ENCODE peak calls at places on chromosomes 1 and 21, in five cellular contexts. One of them, this sample, is unnamed.
A peak's percentile ranks its signal among the peaks of the same experiment; 100 is the strongest.

GRCh38 chr1:198880818-198881597 is 242.2 kb downstream of the PTPRC start:
- DNase-seq in GM12865: no peak
- DNase-seq in kidney epithelial cell: peak; percentile 74
- DNase-seq in MM.1S: no peak
- DNase-seq in AG10803: peak; percentile 94
- DNase-seq in this sample: no peak

GRCh38 chr1:64124751-64125445 is 78.5 kb upstream of the UBE2U start:
- DNase-seq in GM12865: no peak
- DNase-seq in kidney epithelial cell: no peak
- DNase-seq in MM.1S: no peak
- DNase-seq in AG10803: peak; percentile 33
- DNase-seq in this sample: no peak

GRCh38 chr1:8348777-8349472 is 31.0 kb downstream of the SLC45A1 start:
- DNase-seq in GM12865: peak; percentile 72
- DNase-seq in kidney epithelial cell: no peak
- DNase-seq in MM.1S: peak; percentile 38
- DNase-seq in AG10803: peak; percentile 53
- DNase-seq in this sample: peak; percentile 89

GRCh38 chr1:229121845-229122436 is 149.0 kb upstream of the RAB4A start:
- DNase-seq in GM12865: no peak
- DNase-seq in kidney epithelial cell: no peak
- DNase-seq in MM.1S: no peak
- DNase-seq in AG10803: no peak
- DNase-seq in this sample: no peak

GRCh38 chr1:164804366-164804765 is 245.4 kb downstream of the PBX1 start:
- DNase-seq in GM12865: no peak
- DNase-seq in kidney epithelial cell: no peak
- DNase-seq in MM.1S: no peak
- DNase-seq in AG10803: no peak
- DNase-seq in this sample: no peak

GRCh38 chr1:175839678-175840669 is 96.6 kb upstream of the TNR start:
- DNase-seq in GM12865: no peak
- DNase-seq in kidney epithelial cell: no peak
- DNase-seq in MM.1S: no peak
- DNase-seq in AG10803: no peak
- DNase-seq in this sample: no peak

GRCh38 chr1:116078699-116079223 is 32.4 kb upstream of the MAB21L3 start:
- DNase-seq in GM12865: no peak
- DNase-seq in kidney epithelial cell: no peak
- DNase-seq in MM.1S: no peak
- DNase-seq in AG10803: no peak
- DNase-seq in this sample: no peak

GRCh38 chr1:208273386-208274021 is 29.3 kb upstream of the PLXNA2 start:
- DNase-seq in GM12865: no peak
- DNase-seq in kidney epithelial cell: no peak
- DNase-seq in MM.1S: no peak
- DNase-seq in AG10803: no peak
- DNase-seq in this sample: no peak

GRCh38 chr1:54297596-54298283 is 97.8 kb downstream of the MRPL37 start:
- DNase-seq in GM12865: no peak
- DNase-seq in kidney epithelial cell: no peak
- DNase-seq in MM.1S: no peak
- DNase-seq in AG10803: peak; percentile 40
- DNase-seq in this sample: no peak

GRCh38 chr1:211639500-211640361 is 35.7 kb downstream of the NEK2 start:
- DNase-seq in GM12865: no peak
- DNase-seq in kidney epithelial cell: peak; percentile 67
- DNase-seq in MM.1S: no peak
- DNase-seq in AG10803: peak; percentile 88
- DNase-seq in this sample: no peak

GRCh38 chr21:29487154-29487553 is 188.4 kb downstream of the BACH1 start:
- DNase-seq in GM12865: no peak
- DNase-seq in kidney epithelial cell: no peak
- DNase-seq in MM.1S: no peak
- DNase-seq in AG10803: no peak
- DNase-seq in this sample: no peak

GRCh38 chr1:10941891-10942541 is 70.4 kb upstream of the TARDBP start:
- DNase-seq in GM12865: peak; percentile 46
- DNase-seq in kidney epithelial cell: no peak
- DNase-seq in MM.1S: peak; percentile 20
- DNase-seq in AG10803: peak; percentile 57
- DNase-seq in this sample: peak; percentile 83

GRCh38 chr1:119593836-119594235 is 54.2 kb downstream of the ZNF697 start:
- DNase-seq in GM12865: no peak
- DNase-seq in kidney epithelial cell: no peak
- DNase-seq in MM.1S: no peak
- DNase-seq in AG10803: no peak
- DNase-seq in this sample: no peak

GRCh38 chr1:111656093-111657017 is 36.8 kb downstream of the RAP1A start:
- DNase-seq in GM12865: peak; percentile 57
- DNase-seq in kidney epithelial cell: peak; percentile 5
- DNase-seq in MM.1S: peak; percentile 18
- DNase-seq in AG10803: peak; percentile 58
- DNase-seq in this sample: no peak

GRCh38 chr1:3171761-3172160 is 102.8 kb downstream of the PRDM16 start:
- DNase-seq in GM12865: no peak
- DNase-seq in kidney epithelial cell: no peak
- DNase-seq in MM.1S: no peak
- DNase-seq in AG10803: no peak
- DNase-seq in this sample: no peak

GRCh38 chr1:159940006-159940620 is 5.3 kb downstream of the IGSF9 start:
- DNase-seq in GM12865: no peak
- DNase-seq in kidney epithelial cell: no peak
- DNase-seq in MM.1S: no peak
- DNase-seq in AG10803: no peak
- DNase-seq in this sample: peak; percentile 27

GRCh38 chr1:208146650-208147049 is 97.5 kb downstream of the PLXNA2 start:
- DNase-seq in GM12865: no peak
- DNase-seq in kidney epithelial cell: no peak
- DNase-seq in MM.1S: no peak
- DNase-seq in AG10803: no peak
- DNase-seq in this sample: no peak

GRCh38 chr1:193310569-193310968 is 124.2 kb upstream of the B3GALT2 start:
- DNase-seq in GM12865: no peak
- DNase-seq in kidney epithelial cell: no peak
- DNase-seq in MM.1S: no peak
- DNase-seq in AG10803: no peak
- DNase-seq in this sample: no peak

GRCh38 chr1:8382051-8382505 is 64.2 kb downstream of the SLC45A1 start:
- DNase-seq in GM12865: no peak
- DNase-seq in kidney epithelial cell: peak; percentile 80
- DNase-seq in MM.1S: no peak
- DNase-seq in AG10803: no peak
- DNase-seq in this sample: no peak

GRCh38 chr1:914891-915280 is 8.8 kb upstream of the SAMD11 start:
- DNase-seq in GM12865: no peak
- DNase-seq in kidney epithelial cell: no peak
- DNase-seq in MM.1S: no peak
- DNase-seq in AG10803: no peak
- DNase-seq in this sample: no peak

GRCh38 chr1:170410391-170411146 is 121.4 kb upstream of the GORAB start:
- DNase-seq in GM12865: no peak
- DNase-seq in kidney epithelial cell: no peak
- DNase-seq in MM.1S: no peak
- DNase-seq in AG10803: peak; percentile 95
- DNase-seq in this sample: no peak

GRCh38 chr1:56439610-56440264 is 139.6 kb downstream of the PLPP3 start:
- DNase-seq in GM12865: no peak
- DNase-seq in kidney epithelial cell: no peak
- DNase-seq in MM.1S: peak; percentile 38
- DNase-seq in AG10803: no peak
- DNase-seq in this sample: no peak

GRCh38 chr1:84569216-84569615 is 5.0 kb downstream of the CTBS start:
- DNase-seq in GM12865: no peak
- DNase-seq in kidney epithelial cell: no peak
- DNase-seq in MM.1S: no peak
- DNase-seq in AG10803: no peak
- DNase-seq in this sample: no peak

GRCh38 chr1:150661156-150661555 is 31.7 kb upstream of the ENSA start:
- DNase-seq in GM12865: no peak
- DNase-seq in kidney epithelial cell: no peak
- DNase-seq in MM.1S: no peak
- DNase-seq in AG10803: no peak
- DNase-seq in this sample: no peak

GRCh38 chr1:161092621-161093028 is 3.3 kb upstream of the NECTIN4 start:
- DNase-seq in GM12865: peak; percentile 32
- DNase-seq in kidney epithelial cell: no peak
- DNase-seq in MM.1S: no peak
- DNase-seq in AG10803: no peak
- DNase-seq in this sample: peak; percentile 69

GRCh38 chr1:145720556-145720877 is 1.2 kb downstream of the CD160 start:
- DNase-seq in GM12865: no peak
- DNase-seq in kidney epithelial cell: peak; percentile 66
- DNase-seq in MM.1S: no peak
- DNase-seq in AG10803: peak; percentile 87
- DNase-seq in this sample: no peak

GRCh38 chr1:181557313-181557712 is 74.0 kb downstream of the CACNA1E start:
- DNase-seq in GM12865: no peak
- DNase-seq in kidney epithelial cell: no peak
- DNase-seq in MM.1S: no peak
- DNase-seq in AG10803: no peak
- DNase-seq in this sample: no peak

GRCh38 chr1:47280142-47280541 is 33.8 kb downstream of the STIL start:
- DNase-seq in GM12865: no peak
- DNase-seq in kidney epithelial cell: no peak
- DNase-seq in MM.1S: no peak
- DNase-seq in AG10803: peak; percentile 60
- DNase-seq in this sample: no peak

GRCh38 chr21:34274001-34274400 is 89.8 kb upstream of the KCNE2 start:
- DNase-seq in GM12865: no peak
- DNase-seq in kidney epithelial cell: no peak
- DNase-seq in MM.1S: no peak
- DNase-seq in AG10803: peak; percentile 31
- DNase-seq in this sample: no peak

DNA sequence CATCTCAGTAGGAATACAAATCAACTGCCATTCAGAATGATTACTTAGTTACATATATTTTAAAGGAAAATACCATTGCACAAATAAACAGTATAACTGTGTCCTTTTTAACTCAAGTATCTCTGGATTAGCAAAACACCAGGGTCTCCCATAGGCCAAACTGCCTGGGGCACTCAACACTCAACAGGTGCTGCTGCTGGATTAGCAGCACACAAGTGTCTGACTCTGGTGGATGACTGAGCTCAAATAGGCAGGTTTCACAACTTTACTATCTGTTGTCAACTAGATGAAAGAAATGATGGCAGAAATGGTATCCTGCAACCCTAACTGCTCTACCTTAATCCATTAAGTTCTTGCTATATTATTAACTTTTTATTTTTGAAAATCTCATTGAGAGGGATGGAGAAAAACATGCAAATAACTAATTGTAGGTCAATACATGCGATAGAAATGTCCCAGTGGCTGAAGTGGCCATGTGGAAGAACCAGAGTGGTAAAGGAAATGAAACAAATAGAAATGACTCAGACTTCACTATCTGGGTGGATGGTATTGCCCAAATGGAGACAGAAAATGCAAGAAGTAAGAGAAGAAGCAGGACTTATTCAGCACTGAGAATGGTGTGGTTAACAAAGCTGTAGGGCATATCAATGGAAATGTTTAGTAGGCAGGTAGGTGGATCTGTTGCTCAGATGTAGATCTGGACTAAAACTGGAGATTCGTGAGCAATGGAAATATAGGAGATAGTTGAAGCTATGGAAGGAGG is 90.8 kb upstream of the CCDC190 start:
- DNase-seq in GM12865: peak; percentile 57
- DNase-seq in kidney epithelial cell: no peak
- DNase-seq in MM.1S: peak; percentile 53
- DNase-seq in AG10803: no peak
- DNase-seq in this sample: no peak
- TF ChIP-seq CTCF in GM12865: no peak
- TF ChIP-seq CTCF in kidney epithelial cell: no peak
- TF ChIP-seq CTCF in MM.1S: no peak
- TF ChIP-seq CTCF in AG10803: no peak
- TF ChIP-seq CTCF in this sample: no peak

DNA sequence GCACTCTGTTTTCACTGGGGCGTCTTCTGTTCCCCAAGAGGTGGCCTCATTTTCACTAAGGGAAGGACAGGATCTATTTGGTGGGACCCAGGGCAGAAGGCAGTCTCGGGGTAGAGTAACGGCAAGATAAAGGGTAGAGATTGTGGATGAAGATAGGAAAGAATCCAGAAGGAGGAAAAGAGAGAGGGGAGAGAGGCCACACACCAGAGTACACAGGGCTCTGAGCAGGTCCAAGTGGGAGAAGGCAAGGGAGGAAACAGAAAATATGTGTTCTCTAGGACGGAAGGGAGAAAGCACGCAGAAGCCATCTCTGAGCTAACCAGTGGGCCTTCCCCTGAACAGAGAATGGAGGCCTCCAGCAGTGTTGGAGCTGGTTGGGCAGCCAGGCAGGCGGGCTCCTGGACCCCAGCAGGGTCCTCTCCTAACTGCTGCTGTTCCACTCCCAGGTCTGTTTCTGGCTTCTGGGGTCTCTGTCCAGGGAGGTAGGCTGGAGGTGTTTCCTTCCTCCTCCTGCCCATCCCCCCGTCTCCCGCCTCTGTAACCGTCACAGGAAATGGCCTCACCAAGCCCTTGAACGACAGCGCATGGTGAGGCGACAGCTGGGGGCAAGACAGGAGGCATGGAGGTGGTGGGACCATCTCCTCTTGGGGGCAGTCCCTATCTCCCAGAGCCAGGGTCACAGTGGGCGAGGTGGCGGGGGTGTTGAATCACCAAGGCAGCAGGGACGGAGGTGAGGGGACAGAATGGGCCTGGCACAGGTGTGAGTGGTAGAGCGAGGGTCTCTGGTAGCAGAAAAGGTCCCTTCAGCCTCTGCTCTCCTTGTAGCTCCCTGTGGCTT is 649 bp downstream of the PTPN7 start:
- DNase-seq in GM12865: peak; percentile 81
- DNase-seq in kidney epithelial cell: no peak
- DNase-seq in MM.1S: peak; percentile 75
- DNase-seq in AG10803: no peak
- DNase-seq in this sample: peak; percentile 57
- TF ChIP-seq CTCF in GM12865: no peak
- TF ChIP-seq CTCF in kidney epithelial cell: no peak
- TF ChIP-seq CTCF in MM.1S: no peak
- TF ChIP-seq CTCF in AG10803: no peak
- TF ChIP-seq CTCF in this sample: no peak

GRCh38 chr1:197391303-197392226 is 123.5 kb downstream of the CRB1 start:
- DNase-seq in GM12865: no peak
- DNase-seq in kidney epithelial cell: no peak
- DNase-seq in MM.1S: no peak
- DNase-seq in AG10803: no peak
- DNase-seq in this sample: no peak
- TF ChIP-seq CTCF in GM12865: no peak
- TF ChIP-seq CTCF in kidney epithelial cell: no peak
- TF ChIP-seq CTCF in MM.1S: no peak
- TF ChIP-seq CTCF in AG10803: no peak
- TF ChIP-seq CTCF in this sample: no peak

DNA sequence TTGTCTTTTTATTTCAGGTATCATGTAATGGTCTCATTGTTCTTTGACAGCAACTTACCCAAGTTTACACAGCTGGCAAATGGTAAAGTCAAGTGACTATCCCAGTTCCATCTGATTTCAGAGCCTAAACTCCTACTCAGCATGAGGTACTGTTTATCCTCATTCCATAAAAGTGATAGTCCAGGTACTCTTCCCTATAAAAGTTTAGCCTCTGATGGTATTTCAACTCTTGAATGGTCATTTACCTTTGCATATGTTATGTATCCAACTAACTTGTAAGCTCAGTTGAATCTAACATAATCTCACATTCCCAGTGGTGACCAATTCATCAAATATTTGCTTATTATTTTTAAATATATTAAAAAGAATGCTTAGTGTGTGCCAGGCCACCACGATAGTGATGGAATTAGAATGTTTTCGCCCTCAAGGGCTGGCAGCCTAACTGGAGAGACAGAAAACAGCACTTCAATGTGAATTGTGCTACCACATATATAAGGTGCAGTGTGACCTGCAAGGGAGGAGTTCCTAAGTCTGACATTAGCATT is 307.1 kb downstream of the CTH start:
- DNase-seq in GM12865: no peak
- DNase-seq in kidney epithelial cell: no peak
- DNase-seq in MM.1S: no peak
- DNase-seq in AG10803: peak; percentile 61
- DNase-seq in this sample: no peak
- TF ChIP-seq CTCF in GM12865: no peak
- TF ChIP-seq CTCF in kidney epithelial cell: no peak
- TF ChIP-seq CTCF in MM.1S: no peak
- TF ChIP-seq CTCF in AG10803: no peak
- TF ChIP-seq CTCF in this sample: no peak

This sample was measured in GM13977.